ENCODE peak calls at places on chromosomes 13 and 19, in six cellular contexts. One of them, this sample, is unnamed.

GRCh38 chr19:41734585-41734984 is 20.7 kb upstream of the CEACAM6 start:
- DNase-seq in heart left ventricle: no peak
- DNase-seq in activated gamma-delta T cell: no peak
- DNase-seq in GM12864: no peak
- DNase-seq in iPS-NIHi11: no peak
- DNase-seq in substantia nigra: no peak
- DNase-seq in this sample: no peak

GRCh38 chr19:1734328-1734966 is 18.9 kb upstream of the ONECUT3 start:
- DNase-seq in heart left ventricle: no peak
- DNase-seq in activated gamma-delta T cell: no peak
- DNase-seq in GM12864: no peak
- DNase-seq in iPS-NIHi11: no peak
- DNase-seq in substantia nigra: no peak
- DNase-seq in this sample: no peak

GRCh38 chr19:18612051-18612771 is 459 bp upstream of the TMEM59L start:
- DNase-seq in heart left ventricle: no peak
- DNase-seq in activated gamma-delta T cell: no peak
- DNase-seq in GM12864: no peak
- DNase-seq in iPS-NIHi11: no peak
- DNase-seq in substantia nigra: no peak
- DNase-seq in this sample: no peak

GRCh38 chr13:46378411-46378810 is 8.6 kb downstream of the RUBCNL start:
- DNase-seq in heart left ventricle: no peak
- DNase-seq in activated gamma-delta T cell: no peak
- DNase-seq in GM12864: no peak
- DNase-seq in iPS-NIHi11: no peak
- DNase-seq in substantia nigra: no peak
- DNase-seq in this sample: no peak

GRCh38 chr13:106049171-106049570 is 486.3 kb downstream of the EFNB2 start:
- DNase-seq in heart left ventricle: no peak
- DNase-seq in activated gamma-delta T cell: no peak
- DNase-seq in GM12864: no peak
- DNase-seq in iPS-NIHi11: no peak
- DNase-seq in substantia nigra: no peak
- DNase-seq in this sample: no peak

GRCh38 chr19:48897181-48897580 is 1.4 kb downstream of the TULP2 start:
- DNase-seq in heart left ventricle: no peak
- DNase-seq in activated gamma-delta T cell: no peak
- DNase-seq in GM12864: no peak
- DNase-seq in iPS-NIHi11: no peak
- DNase-seq in substantia nigra: no peak
- DNase-seq in this sample: no peak

GRCh38 chr19:50384685-50385535 is 763 bp downstream of the POLD1 start:
- DNase-seq in heart left ventricle: no peak
- DNase-seq in activated gamma-delta T cell: no peak
- DNase-seq in GM12864: no peak
- DNase-seq in iPS-NIHi11: no peak
- DNase-seq in substantia nigra: no peak
- DNase-seq in this sample: no peak

GRCh38 chr13:94119360-94119936 is 360.0 kb downstream of the DCT start:
- DNase-seq in heart left ventricle: no peak
- DNase-seq in activated gamma-delta T cell: no peak
- DNase-seq in GM12864: no peak
- DNase-seq in iPS-NIHi11: no peak
- DNase-seq in substantia nigra: no peak
- DNase-seq in this sample: no peak

GRCh38 chr19:38251564-38252051 is 4.6 kb downstream of the PPP1R14A start:
- DNase-seq in heart left ventricle: peak; percentile 79
- DNase-seq in activated gamma-delta T cell: no peak
- DNase-seq in GM12864: no peak
- DNase-seq in iPS-NIHi11: no peak
- DNase-seq in substantia nigra: no peak
- DNase-seq in this sample: no peak

GRCh38 chr13:37365496-37365895 is 233.1 kb downstream of the POSTN start:
- DNase-seq in heart left ventricle: no peak
- DNase-seq in activated gamma-delta T cell: no peak
- DNase-seq in GM12864: no peak
- DNase-seq in iPS-NIHi11: no peak
- DNase-seq in substantia nigra: no peak
- DNase-seq in this sample: no peak

This sample was measured in CD8-positive, alpha-beta T cell.